ENCODE peak calls at places on chromosomes 3 and 15, in five cellular contexts. N is breast epithelium, P is A549, J is gastrocnemius medialis, R is IMR-90. A is an unnamed sample.

GRCh38 chr3:50542177-50543034 is 25.1 kb downstream of the C3orf18 start:
- DNase-seq in N (peak; percentile 78), R (peak; percentile 52), J (no peak), P (peak; percentile 42), A (peak; percentile 84)

GRCh38 chr3:66642015-66642414 is 141.2 kb upstream of the LRIG1 start:
- DNase-seq in N (no peak), J (no peak), R (no peak), P (no peak), A (no peak)

GRCh38 chr3:12383218-12383617 is 94.3 kb downstream of the PPARG start:
- DNase-seq in R (no peak), J (no peak), N (no peak), P (no peak), A (no peak)

GRCh38 chr15:64247906-64248541 is 85.2 kb upstream of the PPIB start:
- DNase-seq in P (peak; percentile 95), R (peak; percentile 90), N (no peak), J (no peak), A (no peak)

GRCh38 chr15:78057803-78058202 is 19.7 kb downstream of the TBC1D2B start:
- DNase-seq in J (no peak), P (no peak), R (no peak), N (no peak), A (no peak)

GRCh38 chr15:78308422-78309021 is 9.1 kb upstream of the SKIC8 start:
- DNase-seq in P (peak; percentile 77), N (no peak), R (peak; percentile 58), J (peak; percentile 14), A (peak; percentile 61)

GRCh38 chr3:136329593-136329992 is 79.5 kb downstream of the PCCB start:
- DNase-seq in P (no peak), R (no peak), J (no peak), N (no peak), A (no peak)

GRCh38 chr15:96428742-96429141 is 98.2 kb downstream of the NR2F2 start:
- DNase-seq in N (no peak), J (no peak), P (peak; percentile 50), R (peak; percentile 96), A (peak; percentile 48)

GRCh38 chr15:34275721-34276120 is 50.9 kb downstream of the EMC4 start:
- DNase-seq in R (no peak), N (no peak), P (peak; percentile 36), J (no peak), A (no peak)

GRCh38 chr3:193897791-193898190 is 238.2 kb upstream of the HES1 start:
- DNase-seq in N (no peak), P (no peak), J (no peak), R (no peak), A (no peak)

GRCh38 chr3:50674349-50675178 is at the start of gene DOCK3:
- DNase-seq in R (peak; percentile 36), J (no peak), N (peak; percentile 58), P (no peak), A (no peak)

GRCh38 chr15:55587321-55588069 is 650 bp downstream of the PYGO1 start:
- DNase-seq in N (no peak), R (peak; percentile 47), J (no peak), P (peak; percentile 59), A (no peak)

GRCh38 chr3:30550246-30550645 is 56.2 kb upstream of the TGFBR2 start:
- DNase-seq in J (no peak), R (no peak), P (peak; percentile 6), N (no peak), A (no peak)

GRCh38 chr15:99421172-99421656 is 144.6 kb upstream of the MEF2A start:
- DNase-seq in R (peak; percentile 39), J (no peak), N (no peak), P (no peak), A (no peak)

GRCh38 chr15:50260969-50261496 is 4.5 kb downstream of the HDC start:
- DNase-seq in R (no peak), P (no peak), J (no peak), N (no peak), A (no peak)

GRCh38 chr3:38317186-38317759 is 29.3 kb upstream of the XYLB start:
- DNase-seq in N (no peak), R (no peak), P (no peak), J (no peak), A (no peak)

GRCh38 chr3:11385329-11385728 is 113.1 kb downstream of the ATG7 start:
- DNase-seq in N (no peak), R (peak; percentile 24), J (no peak), P (no peak), A (no peak)

GRCh38 chr3:123404391-123404790 is 44.5 kb downstream of the ADCY5 start:
- DNase-seq in R (no peak), P (no peak), J (no peak), N (no peak), A (no peak)

GRCh38 chr3:44509393-44509921 is 32.0 kb upstream of the ZNF445 start:
- DNase-seq in R (no peak), P (no peak), J (no peak), N (no peak), A (no peak)

GRCh38 chr15:80384442-80384841 is 19.7 kb upstream of the ARNT2 start:
- DNase-seq in R (no peak), P (no peak), J (no peak), N (no peak), A (no peak)

GRCh38 chr15:63504979-63505841 is 817 bp downstream of the USP3 start:
- DNase-seq in P (peak; percentile 85), N (peak; percentile 68), R (peak; percentile 51), J (peak; percentile 62), A (no peak)

GRCh38 chr3:113243846-113244245 is 32.5 kb downstream of the BOC start:
- DNase-seq in P (no peak), R (no peak), J (no peak), N (no peak), A (no peak)

GRCh38 chr3:174153875-174154274 is 705.3 kb upstream of the NAALADL2 start:
- DNase-seq in N (no peak), J (no peak), P (no peak), R (peak; percentile 21), A (no peak)

GRCh38 chr15:100934735-100935134 is 15.6 kb downstream of the LRRK1 start:
- DNase-seq in P (peak; percentile 58), J (no peak), R (peak; percentile 18), N (no peak), A (no peak)

GRCh38 chr15:100931143-100931890 is 12.2 kb downstream of the LRRK1 start:
- DNase-seq in R (no peak), J (no peak), N (no peak), P (no peak), A (no peak)

GRCh38 chr15:100930306-100930848 is 11.2 kb downstream of the LRRK1 start:
- DNase-seq in P (no peak), J (no peak), N (no peak), R (no peak), A (no peak)

GRCh38 chr15:100934166-100934565 is 15.0 kb downstream of the LRRK1 start:
- DNase-seq in R (no peak), P (no peak), N (no peak), J (no peak), A (no peak)

GRCh38 chr15:100932676-100933348 is 13.7 kb downstream of the LRRK1 start:
- DNase-seq in P (no peak), N (no peak), J (no peak), R (no peak), A (no peak)
- H3K4me1 ChIP-seq in P (peaks cover 9% of the 10 kb centered on the region), N (peaks cover 9% of the 10 kb centered on the region), J (no peaks in the 10 kb centered on the region), R (peaks cover 2% of the 10 kb centered on the region), A (no peaks in the 10 kb centered on the region)

DNA sequence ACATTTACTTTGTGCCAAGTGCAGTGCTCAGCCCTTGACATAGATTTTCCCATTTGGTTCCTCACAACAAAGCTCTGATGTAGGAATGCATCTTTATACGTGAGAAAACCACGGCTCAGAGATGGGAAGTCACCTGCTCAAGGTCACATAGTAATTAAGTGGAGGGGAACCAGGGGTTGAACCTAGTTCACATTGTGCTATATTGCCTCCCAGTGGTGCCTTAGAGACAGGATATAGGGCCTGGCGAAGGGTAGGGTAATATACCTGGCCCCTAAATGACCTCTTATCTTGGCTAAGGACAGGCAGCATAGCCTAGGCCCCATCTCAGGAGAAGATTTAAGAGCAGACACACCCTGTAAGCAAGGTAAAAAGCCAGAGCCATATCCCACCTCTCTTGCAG is 71.5 kb downstream of the FOXP1 start:
- DNase-seq in J (no peak), P (no peak), R (no peak), N (no peak), A (no peak)
- TF ChIP-seq POLR2A in J (no peak), P (no peak), R (no peak), N (no peak), A (no peak)

GRCh38 chr3:47405820-47406761 is 25.3 kb downstream of the PTPN23 start:
- DNase-seq in J (no peak), N (peak; percentile 68), R (no peak), P (no peak), A (no peak)

GRCh38 chr3:47408839-47409229 is 28.0 kb downstream of the PTPN23 start:
- DNase-seq in R (no peak), N (no peak), J (no peak), P (no peak), A (no peak)

GRCh38 chr3:47407896-47408838 is 27.3 kb downstream of the PTPN23 start:
- DNase-seq in N (no peak), J (no peak), P (no peak), R (no peak), A (no peak)

GRCh38 chr3:47404955-47405790 is 24.4 kb downstream of the PTPN23 start:
- DNase-seq in P (no peak), J (no peak), R (no peak), N (no peak), A (peak; percentile 52)

GRCh38 chr3:47406762-47407149 is 25.9 kb downstream of the PTPN23 start:
- DNase-seq in R (no peak), J (no peak), N (no peak), P (no peak), A (no peak)
- TF ChIP-seq CTCF in R (no peak), J (no peak), N (no peak), P (no peak), A (no peak)

GRCh38 chr3:169658311-169658931 is 5.1 kb downstream of the MECOM start:
- DNase-seq in J (no peak), R (peak; percentile 35), N (no peak), P (no peak), A (no peak)

GRCh38 chr3:169660709-169661566 is 2.6 kb downstream of the MECOM start:
- DNase-seq in R (peak; percentile 46), N (no peak), J (no peak), P (no peak), A (no peak)

GRCh38 chr3:169659096-169659521 is 4.4 kb downstream of the MECOM start:
- DNase-seq in J (no peak), R (no peak), P (no peak), N (no peak), A (no peak)

GRCh38 chr3:169661567-169662214 is 1.8 kb downstream of the MECOM start:
- DNase-seq in J (no peak), N (no peak), R (peak; percentile 36), P (peak; percentile 21), A (no peak)

DNA sequence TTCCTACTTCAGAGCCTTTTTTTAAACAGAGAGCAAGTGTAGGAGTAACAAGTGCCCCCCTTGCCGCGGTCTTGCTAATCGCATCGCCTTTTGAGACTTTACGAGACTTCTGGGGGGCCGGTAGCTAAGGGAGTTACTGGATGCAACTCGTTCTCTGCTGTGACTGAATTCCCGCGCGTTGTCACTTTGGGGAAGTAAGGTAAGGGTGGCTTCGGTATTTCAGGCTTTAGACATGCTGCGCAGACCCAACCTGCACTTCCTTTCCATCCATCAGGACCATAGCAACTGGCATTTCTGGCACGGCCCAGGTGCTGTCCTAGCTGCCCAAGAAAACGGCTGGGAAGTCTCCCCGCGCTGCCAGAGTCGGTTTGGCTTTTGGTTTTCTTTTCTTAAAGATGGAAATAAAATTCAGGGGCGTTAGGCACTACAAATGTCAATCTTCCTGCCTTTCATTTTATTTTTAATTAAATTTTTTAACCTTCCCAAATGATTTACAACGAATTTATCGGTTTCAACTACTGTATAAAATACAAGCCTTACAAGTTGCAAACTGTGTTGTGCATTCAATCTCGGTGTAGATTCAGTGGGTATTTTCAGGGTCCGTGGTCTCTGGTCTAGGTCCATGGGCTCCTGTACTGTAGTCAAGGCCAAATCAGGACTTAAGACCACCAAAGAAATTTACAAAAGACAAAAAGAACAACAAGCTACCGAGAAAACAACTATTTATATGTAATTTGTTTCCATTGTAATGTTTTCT is 3.5 kb downstream of the MECOM start:
- DNase-seq in P (no peak), J (no peak), N (no peak), R (no peak), A (no peak)
- H3K4me1 ChIP-seq in P (peaks cover 20% of the 10 kb centered on the region), J (peaks cover 34% of the 10 kb centered on the region), N (peaks cover 4% of the 10 kb centered on the region), R (no peaks in the 10 kb centered on the region), A (peaks cover 61% of the 10 kb centered on the region)